ENCODE peak calls at places on chromosome 10, in six cellular contexts. One of them, this sample, is unnamed.

GRCh38 chr10:23314835-23315239 is 29.8 kb downstream of the C10orf67 start:
- DNase-seq in A549: peak
- DNase-seq in GM12878: peak
- DNase-seq in endothelial cell of umbilical vein: peak
- DNase-seq in K562: peak
- DNase-seq in HepG2: peak
- DNase-seq in this sample: peak

GRCh38 chr10:127069436-127069835 is 127.0 kb downstream of the INSYN2A start:
- DNase-seq in A549: no peak
- DNase-seq in GM12878: no peak
- DNase-seq in endothelial cell of umbilical vein: no peak
- DNase-seq in K562: no peak
- DNase-seq in HepG2: no peak
- DNase-seq in this sample: no peak

GRCh38 chr10:59057350-59057749 is 119.1 kb upstream of the PHYHIPL start:
- DNase-seq in A549: no peak
- DNase-seq in GM12878: no peak
- DNase-seq in endothelial cell of umbilical vein: no peak
- DNase-seq in K562: no peak
- DNase-seq in HepG2: peak
- DNase-seq in this sample: no peak

GRCh38 chr10:68832596-68832995 is 5.3 kb downstream of the STOX1 start:
- DNase-seq in A549: no peak
- DNase-seq in GM12878: no peak
- DNase-seq in endothelial cell of umbilical vein: no peak
- DNase-seq in K562: no peak
- DNase-seq in HepG2: no peak
- DNase-seq in this sample: no peak

GRCh38 chr10:104614245-104614831 is 26.8 kb upstream of the SORCS3 start:
- DNase-seq in A549: peak
- DNase-seq in GM12878: no peak
- DNase-seq in endothelial cell of umbilical vein: no peak
- DNase-seq in K562: peak
- DNase-seq in HepG2: peak
- DNase-seq in this sample: peak

GRCh38 chr10:58856508-58857240 is 319.8 kb upstream of the PHYHIPL start:
- DNase-seq in A549: peak
- DNase-seq in GM12878: no peak
- DNase-seq in endothelial cell of umbilical vein: no peak
- DNase-seq in K562: no peak
- DNase-seq in HepG2: peak
- DNase-seq in this sample: no peak

GRCh38 chr10:26697922-26698608 is 564 bp downstream of the PDSS1 start:
- DNase-seq in A549: peak
- DNase-seq in GM12878: no peak
- DNase-seq in endothelial cell of umbilical vein: peak
- DNase-seq in K562: peak
- DNase-seq in HepG2: no peak
- DNase-seq in this sample: no peak

GRCh38 chr10:102202386-102202785 is 23.7 kb upstream of the ELOVL3 start:
- DNase-seq in A549: no peak
- DNase-seq in GM12878: no peak
- DNase-seq in endothelial cell of umbilical vein: no peak
- DNase-seq in K562: no peak
- DNase-seq in HepG2: no peak
- DNase-seq in this sample: no peak

GRCh38 chr10:36349445-36350063 is 707.5 kb upstream of the FZD8 start:
- DNase-seq in A549: no peak
- DNase-seq in GM12878: no peak
- DNase-seq in endothelial cell of umbilical vein: no peak
- DNase-seq in K562: no peak
- DNase-seq in HepG2: no peak
- DNase-seq in this sample: no peak

GRCh38 chr10:92822060-92822634 is 26.2 kb upstream of the EXOC6 start:
- DNase-seq in A549: peak
- DNase-seq in GM12878: no peak
- DNase-seq in endothelial cell of umbilical vein: peak
- DNase-seq in K562: peak
- DNase-seq in HepG2: peak
- DNase-seq in this sample: peak

GRCh38 chr10:119341236-119342016 is 134.1 kb downstream of the GRK5 start:
- DNase-seq in A549: peak
- DNase-seq in GM12878: no peak
- DNase-seq in endothelial cell of umbilical vein: peak
- DNase-seq in K562: peak
- DNase-seq in HepG2: peak
- DNase-seq in this sample: peak

GRCh38 chr10:100509241-100509640 is 10.4 kb downstream of the SEC31B start:
- DNase-seq in A549: no peak
- DNase-seq in GM12878: no peak
- DNase-seq in endothelial cell of umbilical vein: no peak
- DNase-seq in K562: no peak
- DNase-seq in HepG2: no peak
- DNase-seq in this sample: no peak

GRCh38 chr10:12419279-12419847 is 70.0 kb downstream of the CAMK1D start:
- DNase-seq in A549: no peak
- DNase-seq in GM12878: no peak
- DNase-seq in endothelial cell of umbilical vein: peak
- DNase-seq in K562: no peak
- DNase-seq in HepG2: no peak
- DNase-seq in this sample: peak

GRCh38 chr10:14016011-14016536 is 314.6 kb downstream of the FRMD4A start:
- DNase-seq in A549: no peak
- DNase-seq in GM12878: no peak
- DNase-seq in endothelial cell of umbilical vein: peak
- DNase-seq in K562: no peak
- DNase-seq in HepG2: no peak
- DNase-seq in this sample: no peak

GRCh38 chr10:70494536-70494935 is 16.0 kb downstream of the PALD1 start:
- DNase-seq in A549: no peak
- DNase-seq in GM12878: no peak
- DNase-seq in endothelial cell of umbilical vein: no peak
- DNase-seq in K562: no peak
- DNase-seq in HepG2: no peak
- DNase-seq in this sample: peak

GRCh38 chr10:109977382-109977806 is 30.4 kb upstream of the ADD3 start:
- DNase-seq in A549: no peak
- DNase-seq in GM12878: no peak
- DNase-seq in endothelial cell of umbilical vein: no peak
- DNase-seq in K562: no peak
- DNase-seq in HepG2: peak
- DNase-seq in this sample: no peak

GRCh38 chr10:109979215-109979614 is 28.6 kb upstream of the ADD3 start:
- DNase-seq in A549: no peak
- DNase-seq in GM12878: no peak
- DNase-seq in endothelial cell of umbilical vein: no peak
- DNase-seq in K562: no peak
- DNase-seq in HepG2: no peak
- DNase-seq in this sample: no peak

GRCh38 chr10:109981641-109982040 is 26.1 kb upstream of the ADD3 start:
- DNase-seq in A549: no peak
- DNase-seq in GM12878: no peak
- DNase-seq in endothelial cell of umbilical vein: no peak
- DNase-seq in K562: no peak
- DNase-seq in HepG2: no peak
- DNase-seq in this sample: no peak

GRCh38 chr10:109976657-109977056 is 31.1 kb upstream of the ADD3 start:
- DNase-seq in A549: no peak
- DNase-seq in GM12878: no peak
- DNase-seq in endothelial cell of umbilical vein: no peak
- DNase-seq in K562: no peak
- DNase-seq in HepG2: peak
- DNase-seq in this sample: no peak

DNA sequence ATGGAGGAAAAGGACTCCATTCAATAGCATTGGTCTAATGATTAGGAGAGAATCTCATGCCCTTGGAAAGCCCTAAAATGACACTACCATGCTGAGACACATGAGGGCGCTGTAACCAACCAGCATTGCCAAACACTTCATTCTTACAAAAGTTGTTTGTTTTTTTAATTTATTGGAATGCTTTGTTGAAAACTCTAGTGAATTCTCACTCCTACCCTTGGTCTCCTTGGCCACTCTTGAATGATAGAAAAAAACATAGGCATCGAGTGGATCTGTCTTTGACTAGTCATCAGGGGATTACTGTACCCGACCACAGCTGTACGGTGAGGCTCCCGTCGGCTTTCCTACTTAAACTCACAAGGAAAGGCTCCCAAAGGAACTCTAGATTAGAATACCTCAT is 29.3 kb upstream of the ADD3 start:
- DNase-seq in A549: no peak
- DNase-seq in GM12878: no peak
- DNase-seq in endothelial cell of umbilical vein: peak
- DNase-seq in K562: peak
- DNase-seq in HepG2: peak
- DNase-seq in this sample: peak
- TF ChIP-seq MYC in A549: no peak
- TF ChIP-seq MYC in GM12878: no peak
- TF ChIP-seq MYC in endothelial cell of umbilical vein: no peak
- TF ChIP-seq MYC in K562: no peak
- TF ChIP-seq MYC in HepG2: no peak
- TF ChIP-seq MYC in this sample: no peak

GRCh38 chr10:122021421-122021820 is 32.5 kb downstream of the TACC2 start:
- DNase-seq in A549: no peak
- DNase-seq in GM12878: no peak
- DNase-seq in endothelial cell of umbilical vein: no peak
- DNase-seq in K562: no peak
- DNase-seq in HepG2: no peak
- DNase-seq in this sample: no peak

GRCh38 chr10:122019414-122019975 is 30.5 kb downstream of the TACC2 start:
- DNase-seq in A549: no peak
- DNase-seq in GM12878: no peak
- DNase-seq in endothelial cell of umbilical vein: no peak
- DNase-seq in K562: no peak
- DNase-seq in HepG2: no peak
- DNase-seq in this sample: no peak

GRCh38 chr10:122021828-122022227 is 32.9 kb downstream of the TACC2 start:
- DNase-seq in A549: no peak
- DNase-seq in GM12878: no peak
- DNase-seq in endothelial cell of umbilical vein: no peak
- DNase-seq in K562: no peak
- DNase-seq in HepG2: no peak
- DNase-seq in this sample: no peak

GRCh38 chr10:122020202-122020601 is 31.2 kb downstream of the TACC2 start:
- DNase-seq in A549: no peak
- DNase-seq in GM12878: no peak
- DNase-seq in endothelial cell of umbilical vein: no peak
- DNase-seq in K562: no peak
- DNase-seq in HepG2: no peak
- DNase-seq in this sample: no peak

GRCh38 chr10:122018951-122019413 is 30.0 kb downstream of the TACC2 start:
- DNase-seq in A549: no peak
- DNase-seq in GM12878: no peak
- DNase-seq in endothelial cell of umbilical vein: no peak
- DNase-seq in K562: no peak
- DNase-seq in HepG2: no peak
- DNase-seq in this sample: no peak
- H3K4me3 ChIP-seq in A549: peak
- H3K4me3 ChIP-seq in GM12878: no peak
- H3K4me3 ChIP-seq in endothelial cell of umbilical vein: no peak
- H3K4me3 ChIP-seq in K562: no peak
- H3K4me3 ChIP-seq in HepG2: no peak
- H3K4me3 ChIP-seq in this sample: no peak

GRCh38 chr10:5529702-5530411 is 5.1 kb downstream of the CALML3 start:
- DNase-seq in A549: no peak
- DNase-seq in GM12878: no peak
- DNase-seq in endothelial cell of umbilical vein: no peak
- DNase-seq in K562: no peak
- DNase-seq in HepG2: no peak
- DNase-seq in this sample: no peak
- TF ChIP-seq MYC in A549: no peak
- TF ChIP-seq MYC in GM12878: no peak
- TF ChIP-seq MYC in endothelial cell of umbilical vein: no peak
- TF ChIP-seq MYC in K562: no peak
- TF ChIP-seq MYC in HepG2: no peak
- TF ChIP-seq MYC in this sample: no peak

DNA sequence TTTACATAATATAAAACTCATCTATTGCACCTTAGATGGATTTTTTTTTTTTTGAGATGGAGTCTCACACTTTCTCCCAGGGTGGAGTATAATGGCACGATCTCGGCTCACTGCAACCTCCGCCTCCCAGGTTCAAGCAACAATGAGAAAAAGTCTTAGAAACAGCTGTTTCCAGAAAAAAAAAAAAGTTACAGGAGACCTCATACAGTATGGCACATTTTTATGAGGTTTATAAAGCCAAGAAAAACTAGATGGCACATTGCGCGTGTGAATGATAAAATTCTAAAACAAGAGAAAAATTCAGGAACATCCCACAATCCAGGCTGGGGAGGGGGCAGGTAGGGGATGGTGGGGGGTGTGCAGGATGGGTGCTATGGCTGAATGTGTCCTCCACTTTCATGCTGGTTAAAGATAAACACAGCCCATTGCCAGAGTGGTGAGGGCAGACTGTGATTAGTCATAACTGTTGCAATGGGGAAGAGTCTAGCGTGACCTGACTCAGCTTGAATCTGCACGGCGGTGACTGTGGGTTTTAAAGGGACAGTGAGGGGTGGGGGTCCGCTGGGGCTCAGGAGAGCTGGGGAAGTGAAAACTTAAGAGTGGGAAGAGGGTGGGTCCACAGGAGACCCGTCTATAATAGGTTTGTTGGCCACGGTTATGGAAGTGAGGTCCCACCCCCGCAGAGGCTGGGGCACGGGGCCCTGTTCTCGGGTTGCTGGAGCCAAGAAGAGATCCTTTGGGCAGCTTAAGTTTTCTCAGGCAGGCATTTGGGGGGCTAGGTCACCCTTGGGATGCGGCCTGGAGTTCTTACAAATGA is 11.9 kb upstream of the LRRC27 start:
- DNase-seq in A549: peak
- DNase-seq in GM12878: peak
- DNase-seq in endothelial cell of umbilical vein: no peak
- DNase-seq in K562: peak
- DNase-seq in HepG2: peak
- DNase-seq in this sample: peak
- H3K4me3 ChIP-seq in A549: peak
- H3K4me3 ChIP-seq in GM12878: no peak
- H3K4me3 ChIP-seq in endothelial cell of umbilical vein: no peak
- H3K4me3 ChIP-seq in K562: no peak
- H3K4me3 ChIP-seq in HepG2: no peak
- H3K4me3 ChIP-seq in this sample: peak

DNA sequence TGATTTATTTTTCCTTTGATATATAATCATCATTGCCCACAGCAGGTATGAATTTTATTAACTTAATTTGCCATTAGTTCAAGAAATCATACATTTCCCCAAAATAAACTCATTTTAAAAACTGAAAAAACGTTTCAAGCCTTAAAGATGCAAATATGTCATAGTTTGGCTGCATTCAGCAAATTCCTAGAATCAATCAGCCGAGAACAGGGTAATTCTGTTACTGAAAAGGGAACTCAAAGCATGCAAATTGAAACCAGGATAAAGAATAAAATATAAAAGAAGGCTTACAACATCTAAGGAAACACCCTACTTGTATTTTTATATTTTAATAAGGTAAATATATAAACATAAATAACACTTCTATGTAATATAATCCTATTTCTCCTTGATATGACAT is 233.8 kb upstream of the PRKCQ start:
- DNase-seq in A549: no peak
- DNase-seq in GM12878: no peak
- DNase-seq in endothelial cell of umbilical vein: no peak
- DNase-seq in K562: no peak
- DNase-seq in HepG2: no peak
- DNase-seq in this sample: no peak
- TF ChIP-seq MYC in A549: no peak
- TF ChIP-seq MYC in GM12878: no peak
- TF ChIP-seq MYC in endothelial cell of umbilical vein: no peak
- TF ChIP-seq MYC in K562: no peak
- TF ChIP-seq MYC in HepG2: no peak
- TF ChIP-seq MYC in this sample: no peak